ENCODE peak calls at places on chromosomes 7 and 10, in four cellular contexts. One of them, this sample, is unnamed.

GRCh38 chr7:94562525-94562924 is 52.9 kb downstream of the CASD1 start:
- DNase-seq in aorta: no peak
- DNase-seq in lower leg skin: no peak
- DNase-seq in body of pancreas: no peak
- DNase-seq in this sample: no peak

GRCh38 chr7:30880941-30881340 is 30.7 kb upstream of the AQP1 start:
- DNase-seq in body of pancreas: no peak
- DNase-seq in lower leg skin: no peak
- DNase-seq in aorta: no peak
- DNase-seq in this sample: no peak

GRCh38 chr10:29412452-29413004 is 123.7 kb downstream of the LYZL1 start:
- DNase-seq in aorta: no peak
- DNase-seq in body of pancreas: no peak
- DNase-seq in lower leg skin: no peak
- DNase-seq in this sample: no peak

GRCh38 chr10:606767-607544 is 82.5 kb downstream of the DIP2C start:
- DNase-seq in lower leg skin: no peak
- DNase-seq in body of pancreas: no peak
- DNase-seq in aorta: peak
- DNase-seq in this sample: no peak

GRCh38 chr10:17229967-17230682 is 2.1 kb downstream of the VIM start:
- DNase-seq in body of pancreas: peak
- DNase-seq in aorta: peak
- DNase-seq in lower leg skin: peak
- DNase-seq in this sample: peak

GRCh38 chr7:6606866-6607583 is 8.4 kb upstream of the ZNF853 start:
- DNase-seq in lower leg skin: no peak
- DNase-seq in aorta: no peak
- DNase-seq in body of pancreas: no peak
- DNase-seq in this sample: no peak

GRCh38 chr10:5665380-5666323 is 743 bp downstream of the ASB13 start:
- DNase-seq in body of pancreas: peak
- DNase-seq in aorta: no peak
- DNase-seq in lower leg skin: no peak
- DNase-seq in this sample: no peak

GRCh38 chr7:51316666-51317581 is at the start of gene COBL:
- DNase-seq in body of pancreas: peak
- DNase-seq in aorta: no peak
- DNase-seq in lower leg skin: no peak
- DNase-seq in this sample: no peak

GRCh38 chr7:81111781-81112540 is 193.1 kb upstream of the SEMA3C start:
- DNase-seq in lower leg skin: no peak
- DNase-seq in body of pancreas: no peak
- DNase-seq in aorta: no peak
- DNase-seq in this sample: no peak

GRCh38 chr10:22002531-22003110 is 909 bp downstream of the DNAJC1 start:
- DNase-seq in body of pancreas: no peak
- DNase-seq in aorta: no peak
- DNase-seq in lower leg skin: no peak
- DNase-seq in this sample: no peak

GRCh38 chr7:92135100-92135429 is 788 bp upstream of the CYP51A1 start:
- DNase-seq in body of pancreas: peak
- DNase-seq in lower leg skin: no peak
- DNase-seq in aorta: no peak
- DNase-seq in this sample: no peak

GRCh38 chr10:115093286-115093775 is at the start of gene ATRNL1:
- DNase-seq in body of pancreas: peak
- DNase-seq in aorta: peak
- DNase-seq in lower leg skin: no peak
- DNase-seq in this sample: peak

GRCh38 chr10:124248056-124248455 is 154.7 kb upstream of the CHST15 start:
- DNase-seq in aorta: no peak
- DNase-seq in lower leg skin: no peak
- DNase-seq in body of pancreas: no peak
- DNase-seq in this sample: no peak

GRCh38 chr10:113384181-113384580 is 168.7 kb upstream of the HABP2 start:
- DNase-seq in body of pancreas: no peak
- DNase-seq in aorta: no peak
- DNase-seq in lower leg skin: no peak
- DNase-seq in this sample: no peak

GRCh38 chr10:116654816-116655215 is 34.1 kb downstream of the PNLIPRP2 start:
- DNase-seq in aorta: no peak
- DNase-seq in body of pancreas: no peak
- DNase-seq in lower leg skin: no peak
- DNase-seq in this sample: no peak

GRCh38 chr7:129351320-129351719 is 82.9 kb upstream of the STRIP2 start:
- DNase-seq in aorta: no peak
- DNase-seq in lower leg skin: no peak
- DNase-seq in body of pancreas: no peak
- DNase-seq in this sample: no peak

GRCh38 chr10:75202321-75203096 is 8.1 kb upstream of the VDAC2 start:
- DNase-seq in lower leg skin: peak
- DNase-seq in aorta: peak
- DNase-seq in body of pancreas: no peak
- DNase-seq in this sample: no peak

GRCh38 chr7:107978815-107979408 is 24.0 kb downstream of the LAMB1 start:
- DNase-seq in lower leg skin: no peak
- DNase-seq in aorta: no peak
- DNase-seq in body of pancreas: no peak
- DNase-seq in this sample: no peak

GRCh38 chr7:107980171-107980570 is 22.8 kb downstream of the LAMB1 start:
- DNase-seq in aorta: no peak
- DNase-seq in lower leg skin: no peak
- DNase-seq in body of pancreas: no peak
- DNase-seq in this sample: no peak

GRCh38 chr7:107981466-107981865 is 21.5 kb downstream of the LAMB1 start:
- DNase-seq in aorta: no peak
- DNase-seq in body of pancreas: no peak
- DNase-seq in lower leg skin: no peak
- DNase-seq in this sample: no peak

GRCh38 chr7:107982463-107982862 is 20.5 kb downstream of the LAMB1 start:
- DNase-seq in lower leg skin: no peak
- DNase-seq in aorta: no peak
- DNase-seq in body of pancreas: no peak
- DNase-seq in this sample: no peak

GRCh38 chr7:107980671-107981190 is 22.2 kb downstream of the LAMB1 start:
- DNase-seq in lower leg skin: no peak
- DNase-seq in aorta: no peak
- DNase-seq in body of pancreas: no peak
- DNase-seq in this sample: no peak
- H3K4me3 ChIP-seq in lower leg skin: no peak
- H3K4me3 ChIP-seq in aorta: no peak
- H3K4me3 ChIP-seq in body of pancreas: no peak
- H3K4me3 ChIP-seq in this sample: no peak

DNA sequence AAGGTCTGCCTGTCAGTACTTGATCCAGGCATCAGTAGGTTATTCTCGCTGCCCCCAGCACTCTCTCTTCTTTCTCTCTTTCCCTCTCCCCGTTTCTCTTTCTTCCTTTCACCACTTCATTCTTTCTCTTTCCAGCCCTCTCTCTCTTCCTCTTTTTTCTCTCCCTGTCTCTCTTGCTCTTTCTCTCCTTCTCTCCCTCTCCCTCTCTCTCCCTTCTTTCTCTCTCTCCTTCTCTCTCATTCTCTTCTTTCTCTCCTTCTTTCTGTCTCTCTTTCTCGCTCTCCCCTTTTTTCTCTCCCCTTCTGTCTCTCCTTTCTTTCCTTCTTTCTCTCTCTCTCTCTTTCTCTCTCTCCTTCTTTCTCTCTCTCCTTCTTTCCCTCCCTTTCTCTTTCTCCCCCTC is 7.5 kb upstream of the DRGX start:
- DNase-seq in body of pancreas: no peak
- DNase-seq in aorta: no peak
- DNase-seq in lower leg skin: no peak
- DNase-seq in this sample: no peak
- H3K4me3 ChIP-seq in body of pancreas: no peak
- H3K4me3 ChIP-seq in aorta: no peak
- H3K4me3 ChIP-seq in lower leg skin: no peak
- H3K4me3 ChIP-seq in this sample: no peak

GRCh38 chr7:35254496-35255416 is 856 bp upstream of the TBX20 start:
- DNase-seq in body of pancreas: no peak
- DNase-seq in aorta: no peak
- DNase-seq in lower leg skin: no peak
- DNase-seq in this sample: no peak

GRCh38 chr7:35251606-35252310 is 2.1 kb downstream of the TBX20 start:
- DNase-seq in aorta: no peak
- DNase-seq in lower leg skin: no peak
- DNase-seq in body of pancreas: no peak
- DNase-seq in this sample: no peak

GRCh38 chr7:35252584-35252983 is 1.3 kb downstream of the TBX20 start:
- DNase-seq in body of pancreas: no peak
- DNase-seq in lower leg skin: no peak
- DNase-seq in aorta: no peak
- DNase-seq in this sample: no peak

GRCh38 chr7:35253680-35254495 is at the start of gene TBX20:
- DNase-seq in body of pancreas: peak
- DNase-seq in lower leg skin: no peak
- DNase-seq in aorta: peak
- DNase-seq in this sample: no peak

GRCh38 chr7:35253182-35253679 is 669 bp downstream of the TBX20 start:
- DNase-seq in lower leg skin: no peak
- DNase-seq in aorta: no peak
- DNase-seq in body of pancreas: no peak
- DNase-seq in this sample: no peak
- H3K4me3 ChIP-seq in lower leg skin: no peak
- H3K4me3 ChIP-seq in aorta: no peak
- H3K4me3 ChIP-seq in body of pancreas: no peak
- H3K4me3 ChIP-seq in this sample: peak

GRCh38 chr7:151813445-151813844 is 63.5 kb downstream of the PRKAG2 start:
- DNase-seq in body of pancreas: no peak
- DNase-seq in lower leg skin: no peak
- DNase-seq in aorta: no peak
- DNase-seq in this sample: no peak
- H3K4me3 ChIP-seq in body of pancreas: no peak
- H3K4me3 ChIP-seq in lower leg skin: no peak
- H3K4me3 ChIP-seq in aorta: no peak
- H3K4me3 ChIP-seq in this sample: no peak

DNA sequence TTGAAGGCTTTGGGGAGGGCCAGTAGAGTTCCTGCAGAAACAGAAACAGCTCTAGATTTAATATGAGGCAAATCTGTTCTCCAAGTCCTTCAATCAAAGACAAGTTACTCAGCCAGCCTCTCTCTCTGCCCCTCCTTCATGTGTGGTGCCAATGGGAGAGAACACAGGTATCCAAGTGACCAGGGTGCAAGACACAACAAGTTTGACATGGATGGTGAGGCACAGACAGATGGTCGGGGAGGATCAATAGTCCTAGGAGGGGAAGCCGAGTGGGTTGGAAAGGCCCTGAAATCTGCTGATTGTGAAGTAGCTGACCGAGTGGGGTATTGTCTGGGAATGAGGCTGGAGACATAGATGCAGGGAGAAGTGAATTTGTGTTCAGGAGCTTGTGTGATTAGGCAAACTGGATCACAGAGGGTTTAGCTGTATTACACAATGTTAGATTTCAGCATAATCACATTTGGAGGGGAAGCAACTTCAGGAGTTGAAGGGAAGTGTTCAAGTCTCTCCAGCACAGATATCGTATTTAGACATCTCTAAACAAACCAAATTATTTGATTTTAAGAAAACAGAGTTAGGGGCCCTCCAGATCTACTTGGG is 1.5 kb downstream of the GIMAP1 start:
- DNase-seq in aorta: no peak
- DNase-seq in lower leg skin: no peak
- DNase-seq in body of pancreas: no peak
- DNase-seq in this sample: no peak
- H3K4me3 ChIP-seq in aorta: no peak
- H3K4me3 ChIP-seq in lower leg skin: no peak
- H3K4me3 ChIP-seq in body of pancreas: no peak
- H3K4me3 ChIP-seq in this sample: peak

GRCh38 chr7:96414931-96415292 is 93.0 kb upstream of the SLC25A13 start:
- DNase-seq in aorta: no peak
- DNase-seq in body of pancreas: peak
- DNase-seq in lower leg skin: peak
- DNase-seq in this sample: no peak
- H3K4me3 ChIP-seq in aorta: no peak
- H3K4me3 ChIP-seq in body of pancreas: no peak
- H3K4me3 ChIP-seq in lower leg skin: no peak
- H3K4me3 ChIP-seq in this sample: no peak

DNA sequence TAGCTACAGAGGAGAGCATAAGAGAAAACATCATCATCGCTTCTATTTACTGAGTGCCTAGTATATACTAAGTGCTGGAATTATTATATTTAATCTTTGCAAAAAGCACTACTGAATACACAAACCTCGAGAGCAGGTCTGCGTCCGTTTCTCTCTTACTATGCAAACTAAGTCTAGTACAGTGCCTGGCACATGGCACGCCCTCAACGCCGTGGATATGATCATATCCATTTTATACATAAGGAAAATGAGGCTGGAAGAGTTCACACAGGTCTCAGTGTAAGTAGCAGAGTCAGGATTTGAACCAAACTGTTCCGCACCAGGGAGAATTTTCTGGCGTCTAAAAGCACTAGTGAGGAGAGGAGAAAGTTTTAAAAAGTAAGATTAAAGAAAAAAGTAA is 17.6 kb downstream of the MXI1 start:
- DNase-seq in aorta: no peak
- DNase-seq in body of pancreas: no peak
- DNase-seq in lower leg skin: no peak
- DNase-seq in this sample: no peak
- H3K4me3 ChIP-seq in aorta: no peak
- H3K4me3 ChIP-seq in body of pancreas: no peak
- H3K4me3 ChIP-seq in lower leg skin: no peak
- H3K4me3 ChIP-seq in this sample: peak